ENCODE peak calls at places on chromosomes 6 and 20, in five cellular contexts. Q is COR-L47, T is fibroblast of mammary gland, S is posterior vena cava, R is heart right ventricle. K is an unnamed sample.

GRCh38 chr6:107673076-107673494 is 151.0 kb downstream of the SCML4 start:
- DNase-seq in R (peak), T (peak), S (no peak), Q (no peak), K (no peak)

GRCh38 chr20:61448396-61448795 is 196.3 kb downstream of the CDH4 start:
- DNase-seq in S (no peak), Q (no peak), T (no peak), R (no peak), K (no peak)

GRCh38 chr6:49336514-49337131 is 126.4 kb downstream of the MMUT start:
- DNase-seq in Q (no peak), S (no peak), R (no peak), T (no peak), K (no peak)

GRCh38 chr6:80143312-80143960 is 37.0 kb downstream of the BCKDHB start:
- DNase-seq in S (peak), Q (peak), T (peak), R (peak), K (no peak)

GRCh38 chr6:111844921-111845320 is 28.3 kb downstream of the FYN start:
- DNase-seq in S (no peak), R (no peak), Q (no peak), T (no peak), K (no peak)

GRCh38 chr6:54058236-54058635 is 53.0 kb upstream of the MLIP start:
- DNase-seq in Q (no peak), S (no peak), R (no peak), T (no peak), K (no peak)

GRCh38 chr6:35973670-35974222 is 50.7 kb downstream of the SLC26A8 start:
- DNase-seq in S (no peak), R (no peak), Q (no peak), T (no peak), K (peak)

GRCh38 chr6:4940416-4940815 is 63.4 kb downstream of the RPP40 start:
- DNase-seq in S (no peak), T (no peak), R (no peak), Q (no peak), K (no peak)

GRCh38 chr20:47206962-47207641 is 149.4 kb downstream of the ZMYND8 start:
- DNase-seq in Q (no peak), T (no peak), R (no peak), S (peak), K (no peak)

GRCh38 chr6:168238159-168238887 is 81.3 kb downstream of the DACT2 start:
- DNase-seq in R (no peak), T (no peak), S (no peak), Q (no peak), K (no peak)

GRCh38 chr6:5053864-5054426 is 31.2 kb upstream of the PPP1R3G start:
- DNase-seq in S (no peak), T (peak), R (no peak), Q (peak), K (no peak)

GRCh38 chr6:119355157-119355556 is 5.6 kb upstream of the MAN1A1 start:
- DNase-seq in Q (no peak), S (no peak), R (no peak), T (peak), K (no peak)

GRCh38 chr6:146876271-146877151 is 277.7 kb downstream of the ADGB start:
- DNase-seq in R (no peak), T (no peak), Q (no peak), S (no peak), K (no peak)

GRCh38 chr6:159758031-159759001 is 3.5 kb upstream of the ACAT2 start:
- DNase-seq in T (peak), S (no peak), R (no peak), Q (no peak), K (no peak)

GRCh38 chr6:91697010-91697694 is 1110.3 kb upstream of the MAP3K7 start:
- DNase-seq in Q (no peak), S (no peak), T (no peak), R (no peak), K (no peak)

GRCh38 chr20:42915081-42915480 is 274.6 kb downstream of the PTPRT start:
- DNase-seq in T (no peak), Q (no peak), S (no peak), R (no peak), K (no peak)

GRCh38 chr6:80543598-80544181 is 437.2 kb downstream of the BCKDHB start:
- DNase-seq in S (no peak), T (peak), Q (no peak), R (no peak), K (no peak)

GRCh38 chr6:6577736-6578135 is 10.8 kb upstream of the LY86 start:
- DNase-seq in T (no peak), S (no peak), Q (no peak), R (no peak), K (no peak)

GRCh38 chr20:61874421-61875068 is 191.1 kb downstream of the TAF4 start:
- DNase-seq in T (peak), Q (peak), R (peak), S (no peak), K (no peak)

GRCh38 chr6:84422380-84422968 is 195.0 kb upstream of the CEP162 start:
- DNase-seq in T (peak), Q (no peak), S (peak), R (peak), K (no peak)

GRCh38 chr6:19789100-19789805 is 47.9 kb upstream of the ID4 start:
- DNase-seq in Q (no peak), S (no peak), T (no peak), R (no peak), K (no peak)

GRCh38 chr6:15152720-15153119 is 93.1 kb upstream of the JARID2 start:
- DNase-seq in S (no peak), R (no peak), T (peak), Q (no peak), K (no peak)

GRCh38 chr20:33211817-33212424 is 5.2 kb upstream of the BPIFA3 start:
- DNase-seq in T (peak), R (no peak), S (no peak), Q (peak), K (peak)

GRCh38 chr6:39347906-39348585 is 25.5 kb upstream of the KCNK16 start:
- DNase-seq in R (peak), T (peak), S (peak), Q (peak), K (peak)

GRCh38 chr6:111989743-111990142 is 64.2 kb upstream of the CCN6 start:
- DNase-seq in T (no peak), R (no peak), S (no peak), Q (no peak), K (no peak)

GRCh38 chr6:112237644-112238043 is 16.7 kb downstream of the LAMA4 start:
- DNase-seq in R (no peak), T (peak), Q (no peak), S (no peak), K (no peak)

GRCh38 chr20:8854566-8854965 is 214.3 kb upstream of the PLCB4 start:
- DNase-seq in S (peak), Q (no peak), T (peak), R (peak), K (no peak)